ENCODE peak calls at places on chromosomes 11 and 22, in six cellular contexts. One of them, this sample, is unnamed.

GRCh38 chr11:105367129-105367528 is 227.6 kb upstream of the CARD18 start:
- DNase-seq in stomach: no peak
- DNase-seq in NCI-H2171 treated with DMSO at 0.1 percent for 48 hours: no peak
- DNase-seq in astrocyte of the spinal cord: no peak
- DNase-seq in DMS 273 treated with DMSO at 0.1 percent for 48 hours: no peak
- DNase-seq in mammary epithelial cell: peak; percentile 1
- DNase-seq in this sample: peak; percentile 3

GRCh38 chr11:19766206-19766605 is 53.6 kb downstream of the NAV2 start:
- DNase-seq in stomach: no peak
- DNase-seq in NCI-H2171 treated with DMSO at 0.1 percent for 48 hours: no peak
- DNase-seq in astrocyte of the spinal cord: peak; percentile 32
- DNase-seq in DMS 273 treated with DMSO at 0.1 percent for 48 hours: no peak
- DNase-seq in mammary epithelial cell: no peak
- DNase-seq in this sample: no peak

GRCh38 chr11:120065176-120065575 is 72.7 kb downstream of the TRIM29 start:
- DNase-seq in stomach: no peak
- DNase-seq in NCI-H2171 treated with DMSO at 0.1 percent for 48 hours: no peak
- DNase-seq in astrocyte of the spinal cord: no peak
- DNase-seq in DMS 273 treated with DMSO at 0.1 percent for 48 hours: no peak
- DNase-seq in mammary epithelial cell: no peak
- DNase-seq in this sample: no peak

GRCh38 chr11:129440028-129440630 is 64.5 kb downstream of the BARX2 start:
- DNase-seq in stomach: no peak
- DNase-seq in NCI-H2171 treated with DMSO at 0.1 percent for 48 hours: no peak
- DNase-seq in astrocyte of the spinal cord: peak; percentile 1
- DNase-seq in DMS 273 treated with DMSO at 0.1 percent for 48 hours: no peak
- DNase-seq in mammary epithelial cell: peak; percentile 99
- DNase-seq in this sample: no peak

GRCh38 chr22:49929553-49929979 is 11.1 kb downstream of the CRELD2 start:
- DNase-seq in stomach: peak; percentile 81
- DNase-seq in NCI-H2171 treated with DMSO at 0.1 percent for 48 hours: peak; percentile 19
- DNase-seq in astrocyte of the spinal cord: no peak
- DNase-seq in DMS 273 treated with DMSO at 0.1 percent for 48 hours: no peak
- DNase-seq in mammary epithelial cell: no peak
- DNase-seq in this sample: peak; percentile 18

GRCh38 chr11:2776351-2777061 is 76.7 kb upstream of the KCNQ1OT1 start:
- DNase-seq in stomach: peak; percentile 24
- DNase-seq in NCI-H2171 treated with DMSO at 0.1 percent for 48 hours: no peak
- DNase-seq in astrocyte of the spinal cord: no peak
- DNase-seq in DMS 273 treated with DMSO at 0.1 percent for 48 hours: no peak
- DNase-seq in mammary epithelial cell: no peak
- DNase-seq in this sample: no peak

GRCh38 chr11:126090452-126090851 is 27.8 kb upstream of the CDON start:
- DNase-seq in stomach: no peak
- DNase-seq in NCI-H2171 treated with DMSO at 0.1 percent for 48 hours: no peak
- DNase-seq in astrocyte of the spinal cord: no peak
- DNase-seq in DMS 273 treated with DMSO at 0.1 percent for 48 hours: no peak
- DNase-seq in mammary epithelial cell: no peak
- DNase-seq in this sample: no peak

GRCh38 chr11:104443387-104443786 is 279.4 kb upstream of the PDGFD start:
- DNase-seq in stomach: no peak
- DNase-seq in NCI-H2171 treated with DMSO at 0.1 percent for 48 hours: no peak
- DNase-seq in astrocyte of the spinal cord: no peak
- DNase-seq in DMS 273 treated with DMSO at 0.1 percent for 48 hours: no peak
- DNase-seq in mammary epithelial cell: no peak
- DNase-seq in this sample: no peak

GRCh38 chr22:32050678-32051515 is 7.8 kb downstream of the SLC5A1 start:
- DNase-seq in stomach: peak; percentile 52
- DNase-seq in NCI-H2171 treated with DMSO at 0.1 percent for 48 hours: peak; percentile 90
- DNase-seq in astrocyte of the spinal cord: peak; percentile 84
- DNase-seq in DMS 273 treated with DMSO at 0.1 percent for 48 hours: peak; percentile 42
- DNase-seq in mammary epithelial cell: peak; percentile 99
- DNase-seq in this sample: peak; percentile 85

GRCh38 chr11:115197433-115197832 is 306.8 kb downstream of the CADM1 start:
- DNase-seq in stomach: no peak
- DNase-seq in NCI-H2171 treated with DMSO at 0.1 percent for 48 hours: no peak
- DNase-seq in astrocyte of the spinal cord: no peak
- DNase-seq in DMS 273 treated with DMSO at 0.1 percent for 48 hours: no peak
- DNase-seq in mammary epithelial cell: peak; percentile 51
- DNase-seq in this sample: no peak

GRCh38 chr11:79744941-79745340 is 304.1 kb upstream of the TENM4 start:
- DNase-seq in stomach: no peak
- DNase-seq in NCI-H2171 treated with DMSO at 0.1 percent for 48 hours: no peak
- DNase-seq in astrocyte of the spinal cord: no peak
- DNase-seq in DMS 273 treated with DMSO at 0.1 percent for 48 hours: no peak
- DNase-seq in mammary epithelial cell: peak; percentile 12
- DNase-seq in this sample: no peak

GRCh38 chr11:67163006-67163405 is 43.9 kb downstream of the KDM2A start:
- DNase-seq in stomach: no peak
- DNase-seq in NCI-H2171 treated with DMSO at 0.1 percent for 48 hours: no peak
- DNase-seq in astrocyte of the spinal cord: no peak
- DNase-seq in DMS 273 treated with DMSO at 0.1 percent for 48 hours: no peak
- DNase-seq in mammary epithelial cell: no peak
- DNase-seq in this sample: no peak

GRCh38 chr11:122559734-122560382 is 95.7 kb upstream of the UBASH3B start:
- DNase-seq in stomach: no peak
- DNase-seq in NCI-H2171 treated with DMSO at 0.1 percent for 48 hours: no peak
- DNase-seq in astrocyte of the spinal cord: no peak
- DNase-seq in DMS 273 treated with DMSO at 0.1 percent for 48 hours: peak; percentile 21
- DNase-seq in mammary epithelial cell: peak; percentile 20
- DNase-seq in this sample: peak; percentile 8

GRCh38 chr22:23716811-23717801 is 26.3 kb downstream of the RGL4 start:
- DNase-seq in stomach: peak; percentile 87
- DNase-seq in NCI-H2171 treated with DMSO at 0.1 percent for 48 hours: peak; percentile 83
- DNase-seq in astrocyte of the spinal cord: peak; percentile 90
- DNase-seq in DMS 273 treated with DMSO at 0.1 percent for 48 hours: peak; percentile 10
- DNase-seq in mammary epithelial cell: peak; percentile 70
- DNase-seq in this sample: peak; percentile 75

GRCh38 chr11:88484873-88485621 is 147.5 kb upstream of the CTSC start:
- DNase-seq in stomach: no peak
- DNase-seq in NCI-H2171 treated with DMSO at 0.1 percent for 48 hours: no peak
- DNase-seq in astrocyte of the spinal cord: no peak
- DNase-seq in DMS 273 treated with DMSO at 0.1 percent for 48 hours: no peak
- DNase-seq in mammary epithelial cell: peak; percentile 85
- DNase-seq in this sample: peak; percentile 71

GRCh38 chr11:75514596-75514995 is 11.1 kb downstream of the GDPD5 start:
- DNase-seq in stomach: no peak
- DNase-seq in NCI-H2171 treated with DMSO at 0.1 percent for 48 hours: no peak
- DNase-seq in astrocyte of the spinal cord: no peak
- DNase-seq in DMS 273 treated with DMSO at 0.1 percent for 48 hours: no peak
- DNase-seq in mammary epithelial cell: no peak
- DNase-seq in this sample: no peak

GRCh38 chr11:111878385-111878765 is 590 bp downstream of the FDXACB1 start:
- DNase-seq in stomach: no peak
- DNase-seq in NCI-H2171 treated with DMSO at 0.1 percent for 48 hours: no peak
- DNase-seq in astrocyte of the spinal cord: no peak
- DNase-seq in DMS 273 treated with DMSO at 0.1 percent for 48 hours: peak; percentile 57
- DNase-seq in mammary epithelial cell: no peak
- DNase-seq in this sample: peak; percentile 36

GRCh38 chr22:22702159-22702873 is 57.9 kb downstream of the GGTLC2 start:
- DNase-seq in stomach: no peak
- DNase-seq in NCI-H2171 treated with DMSO at 0.1 percent for 48 hours: no peak
- DNase-seq in astrocyte of the spinal cord: no peak
- DNase-seq in DMS 273 treated with DMSO at 0.1 percent for 48 hours: no peak
- DNase-seq in mammary epithelial cell: no peak
- DNase-seq in this sample: peak; percentile 2

GRCh38 chr11:35270342-35270741 is 131.4 kb downstream of the CD44 start:
- DNase-seq in stomach: no peak
- DNase-seq in NCI-H2171 treated with DMSO at 0.1 percent for 48 hours: no peak
- DNase-seq in astrocyte of the spinal cord: no peak
- DNase-seq in DMS 273 treated with DMSO at 0.1 percent for 48 hours: no peak
- DNase-seq in mammary epithelial cell: no peak
- DNase-seq in this sample: no peak

GRCh38 chr11:58629857-58630256 is 7.4 kb downstream of the CNTF start:
- DNase-seq in stomach: no peak
- DNase-seq in NCI-H2171 treated with DMSO at 0.1 percent for 48 hours: peak; percentile 29
- DNase-seq in astrocyte of the spinal cord: peak; percentile 57
- DNase-seq in DMS 273 treated with DMSO at 0.1 percent for 48 hours: peak; percentile 9
- DNase-seq in mammary epithelial cell: peak; percentile 42
- DNase-seq in this sample: peak; percentile 72

GRCh38 chr11:67996622-67997459 is 7.1 kb downstream of the UNC93B1 start:
- DNase-seq in stomach: peak; percentile 85
- DNase-seq in NCI-H2171 treated with DMSO at 0.1 percent for 48 hours: no peak
- DNase-seq in astrocyte of the spinal cord: no peak
- DNase-seq in DMS 273 treated with DMSO at 0.1 percent for 48 hours: no peak
- DNase-seq in mammary epithelial cell: no peak
- DNase-seq in this sample: no peak

GRCh38 chr11:122202161-122202950 is 86.3 kb upstream of the BLID start:
- DNase-seq in stomach: no peak
- DNase-seq in NCI-H2171 treated with DMSO at 0.1 percent for 48 hours: no peak
- DNase-seq in astrocyte of the spinal cord: peak; percentile 90
- DNase-seq in DMS 273 treated with DMSO at 0.1 percent for 48 hours: no peak
- DNase-seq in mammary epithelial cell: peak; percentile 79
- DNase-seq in this sample: peak; percentile 81

GRCh38 chr22:45830531-45831245 is 146.3 kb downstream of the WNT7B start:
- DNase-seq in stomach: no peak
- DNase-seq in NCI-H2171 treated with DMSO at 0.1 percent for 48 hours: no peak
- DNase-seq in astrocyte of the spinal cord: peak; percentile 61
- DNase-seq in DMS 273 treated with DMSO at 0.1 percent for 48 hours: no peak
- DNase-seq in mammary epithelial cell: peak; percentile 54
- DNase-seq in this sample: peak; percentile 67

GRCh38 chr11:4697583-4697982 is at the start of gene OR51E2:
- DNase-seq in stomach: no peak
- DNase-seq in NCI-H2171 treated with DMSO at 0.1 percent for 48 hours: no peak
- DNase-seq in astrocyte of the spinal cord: peak; percentile 6
- DNase-seq in DMS 273 treated with DMSO at 0.1 percent for 48 hours: no peak
- DNase-seq in mammary epithelial cell: peak; percentile 8
- DNase-seq in this sample: peak; percentile 44

GRCh38 chr11:69516526-69516925 is 35.1 kb downstream of the LINC01488 start:
- DNase-seq in stomach: no peak
- DNase-seq in NCI-H2171 treated with DMSO at 0.1 percent for 48 hours: no peak
- DNase-seq in astrocyte of the spinal cord: no peak
- DNase-seq in DMS 273 treated with DMSO at 0.1 percent for 48 hours: no peak
- DNase-seq in mammary epithelial cell: no peak
- DNase-seq in this sample: no peak

GRCh38 chr11:113023228-113023627 is 62.0 kb downstream of the NCAM1 start:
- DNase-seq in stomach: no peak
- DNase-seq in NCI-H2171 treated with DMSO at 0.1 percent for 48 hours: no peak
- DNase-seq in astrocyte of the spinal cord: peak; percentile 35
- DNase-seq in DMS 273 treated with DMSO at 0.1 percent for 48 hours: no peak
- DNase-seq in mammary epithelial cell: peak; percentile 61
- DNase-seq in this sample: no peak

GRCh38 chr22:39367040-39367439 is 17.2 kb downstream of the SYNGR1 start:
- DNase-seq in stomach: no peak
- DNase-seq in NCI-H2171 treated with DMSO at 0.1 percent for 48 hours: no peak
- DNase-seq in astrocyte of the spinal cord: no peak
- DNase-seq in DMS 273 treated with DMSO at 0.1 percent for 48 hours: no peak
- DNase-seq in mammary epithelial cell: no peak
- DNase-seq in this sample: no peak